ENCODE peak calls at places on chromosomes 13 and 19, in six cellular contexts. L, D, B, H, U and X are unnamed samples.

GRCh38 chr13:110017379-110017778 is 231.0 kb upstream of the IRS2 start:
- DNase-seq in B (no peak), D (peak; percentile 98), U (peak; percentile 86), L (no peak), H (no peak), X (no peak)

GRCh38 chr13:109715902-109716301 is 70.5 kb downstream of the IRS2 start:
- DNase-seq in D (no peak), L (peak; percentile 93), H (no peak), U (peak; percentile 49), B (no peak), X (no peak)

GRCh38 chr13:84445776-84446175 is 563.5 kb upstream of the SLITRK1 start:
- DNase-seq in L (no peak), H (no peak), U (peak; percentile 86), D (peak; percentile 90), B (no peak), X (no peak)

GRCh38 chr19:7916137-7916907 is 1.7 kb downstream of the TGFBR3L start:
- DNase-seq in H (no peak), L (no peak), B (peak; percentile 50), D (no peak), U (no peak), X (no peak)

GRCh38 chr19:56840452-56841193 is at the start of the genes PEG3 and ZIM2:
- DNase-seq in L (peak; percentile 91), D (no peak), H (peak; percentile 67), B (peak; percentile 48), U (no peak), X (peak; percentile 94)

GRCh38 chr13:21402586-21403307 is 56.4 kb downstream of the ZDHHC20 start:
- DNase-seq in B (no peak), D (peak; percentile 43), U (peak; percentile 56), L (peak; percentile 16), H (no peak), X (no peak)

GRCh38 chr19:31348416-31349159 is 648 bp downstream of the TSHZ3 start:
- DNase-seq in B (no peak), L (peak; percentile 30), H (peak; percentile 22), D (peak; percentile 55), U (peak; percentile 69), X (no peak)

GRCh38 chr13:24640752-24641151 is 39.5 kb upstream of the ATP12A start:
- DNase-seq in U (no peak), L (no peak), H (no peak), B (no peak), D (no peak), X (no peak)

GRCh38 chr13:110989331-110989730 is 74.5 kb upstream of the ANKRD10 start:
- DNase-seq in L (no peak), B (no peak), U (no peak), H (no peak), D (no peak), X (no peak)

GRCh38 chr19:51131780-51132680 is 7.3 kb downstream of the SIGLEC9 start:
- DNase-seq in L (peak; percentile 58), D (no peak), B (peak; percentile 31), H (peak; percentile 57), U (no peak), X (no peak)

GRCh38 chr13:24085662-24086061 is 74.9 kb upstream of the SPATA13 start:
- DNase-seq in D (no peak), B (no peak), U (no peak), H (no peak), L (no peak), X (no peak)

GRCh38 chr13:21014666-21015170 is 46.7 kb downstream of the LATS2 start:
- DNase-seq in D (peak; percentile 88), U (no peak), H (peak; percentile 49), B (no peak), L (peak; percentile 82), X (no peak)

GRCh38 chr19:40147338-40147692 is 43.9 kb upstream of the MAP3K10 start:
- DNase-seq in L (no peak), H (no peak), B (no peak), U (no peak), D (no peak), X (no peak)

GRCh38 chr19:36046443-36047050 is 7.5 kb downstream of the THAP8 start:
- DNase-seq in H (no peak), L (no peak), B (no peak), U (no peak), D (no peak), X (no peak)

GRCh38 chr19:29596885-29597525 is 9.1 kb upstream of the POP4 start:
- DNase-seq in U (no peak), H (no peak), B (no peak), D (no peak), L (no peak), X (no peak)

GRCh38 chr19:10797541-10798256 is 38.3 kb downstream of the TMED1 start:
- DNase-seq in H (no peak), B (no peak), U (no peak), L (no peak), D (no peak), X (peak; percentile 53)

DNA sequence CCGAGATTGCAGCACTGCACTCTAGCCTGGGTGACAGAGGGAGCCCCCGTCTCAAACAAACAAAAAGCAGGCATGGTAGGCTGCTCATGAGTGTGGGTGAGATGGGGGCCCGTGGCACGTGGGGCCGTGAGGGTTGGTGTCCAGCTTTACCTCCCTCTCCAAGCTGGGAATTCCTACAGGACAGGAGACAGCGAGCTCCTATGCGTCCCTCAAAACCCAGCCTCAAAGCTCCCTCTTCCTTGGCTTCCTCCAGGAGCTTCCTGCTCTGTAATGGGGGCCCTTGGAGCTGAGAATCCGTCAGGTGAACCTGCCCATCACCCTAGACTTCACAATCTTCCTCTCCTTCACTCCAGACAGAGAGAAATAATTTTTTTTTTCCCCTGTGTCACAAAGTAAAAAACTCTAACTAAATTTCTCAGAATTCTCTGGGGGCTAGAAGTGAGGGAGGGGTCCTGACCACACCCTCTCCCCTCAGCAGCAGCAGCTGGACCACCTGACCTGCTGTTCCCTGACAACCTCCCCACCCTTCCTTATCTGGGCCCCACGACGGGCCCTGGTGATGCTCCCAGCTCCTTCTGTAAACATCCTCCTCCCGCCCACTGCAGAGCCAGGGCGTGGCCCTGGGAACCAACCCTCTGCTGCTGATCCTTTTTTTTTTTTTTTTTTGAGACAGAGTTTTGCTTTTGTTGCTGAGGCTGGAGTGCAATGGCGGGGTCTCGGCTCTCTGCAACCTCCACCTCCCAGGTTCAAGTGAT is 22.1 kb upstream of the WDR18 start:
- DNase-seq in U (no peak), H (no peak), D (peak; percentile 36), B (peak; percentile 69), L (no peak), X (no peak)
- H3K27ac ChIP-seq in U (no peak overlapping the region), H (no peak overlapping the region), D (peak overlapping the region; percentile 58), B (no peak overlapping the region), L (no peak overlapping the region), X (no peak overlapping the region)

DNA sequence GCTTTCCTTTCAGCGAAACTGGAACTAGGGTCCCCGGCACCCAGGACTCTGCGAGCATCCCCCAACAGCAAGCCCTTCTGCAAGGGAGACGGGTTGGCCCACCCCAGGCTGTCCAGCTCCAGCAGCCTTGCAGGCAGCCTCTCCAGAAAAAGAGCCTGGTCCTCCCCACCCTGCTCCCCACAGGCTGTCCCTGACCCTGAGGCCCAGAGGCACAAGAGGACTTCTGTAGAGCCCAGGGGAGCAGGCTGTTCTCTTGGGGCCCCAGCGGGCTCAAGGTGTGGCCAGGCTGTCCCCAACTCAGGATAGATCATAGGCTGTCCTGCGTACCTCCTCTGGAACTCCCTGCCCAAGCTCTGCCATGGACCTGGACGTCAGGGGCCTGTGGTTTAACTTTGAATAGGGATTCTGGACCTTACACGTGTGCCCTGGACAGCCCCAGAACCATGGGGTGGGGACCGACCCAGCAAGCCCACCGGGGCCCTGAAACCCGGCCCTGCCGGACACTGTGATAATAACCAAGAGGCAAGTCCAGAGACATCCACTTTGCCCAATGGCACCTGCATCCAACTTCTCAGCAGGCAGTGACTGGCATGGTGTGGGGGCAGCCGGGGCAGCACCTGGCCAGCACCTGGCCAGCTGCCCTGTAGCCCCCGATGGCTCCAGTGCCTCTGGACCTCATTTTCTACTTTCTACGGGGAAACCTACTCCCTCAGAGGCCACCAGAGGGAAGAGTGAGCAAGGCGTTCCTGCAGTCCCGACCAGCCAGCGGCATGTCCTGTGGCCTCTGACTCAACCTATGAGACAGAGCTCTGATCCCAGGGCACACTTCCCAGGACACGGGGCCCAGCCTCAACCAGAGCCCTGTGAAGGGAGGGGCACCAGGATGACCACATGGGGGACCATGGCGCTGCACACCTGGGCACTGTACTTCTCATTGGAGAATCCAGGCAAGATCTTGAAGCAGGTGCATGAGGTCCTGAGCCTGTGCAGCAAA is 50.9 kb upstream of the TPM4 start:
- DNase-seq in U (peak; percentile 46), L (peak; percentile 69), H (no peak), B (peak; percentile 39), D (peak; percentile 36), X (no peak)
- TF ChIP-seq CTCF in U (peak; percentile 59), L (peak; percentile 32), H (no peak), B (peak; percentile 35), D (peak; percentile 58), X (no peak)

GRCh38 chr13:81596224-81596753 is 1255.4 kb upstream of the SPRY2 start:
- DNase-seq in U (no peak), D (no peak), B (no peak), L (no peak), H (no peak), X (no peak)

GRCh38 chr13:81597101-81597500 is 1256.2 kb upstream of the SPRY2 start:
- DNase-seq in B (no peak), L (no peak), U (no peak), D (no peak), H (no peak), X (no peak)

DNA sequence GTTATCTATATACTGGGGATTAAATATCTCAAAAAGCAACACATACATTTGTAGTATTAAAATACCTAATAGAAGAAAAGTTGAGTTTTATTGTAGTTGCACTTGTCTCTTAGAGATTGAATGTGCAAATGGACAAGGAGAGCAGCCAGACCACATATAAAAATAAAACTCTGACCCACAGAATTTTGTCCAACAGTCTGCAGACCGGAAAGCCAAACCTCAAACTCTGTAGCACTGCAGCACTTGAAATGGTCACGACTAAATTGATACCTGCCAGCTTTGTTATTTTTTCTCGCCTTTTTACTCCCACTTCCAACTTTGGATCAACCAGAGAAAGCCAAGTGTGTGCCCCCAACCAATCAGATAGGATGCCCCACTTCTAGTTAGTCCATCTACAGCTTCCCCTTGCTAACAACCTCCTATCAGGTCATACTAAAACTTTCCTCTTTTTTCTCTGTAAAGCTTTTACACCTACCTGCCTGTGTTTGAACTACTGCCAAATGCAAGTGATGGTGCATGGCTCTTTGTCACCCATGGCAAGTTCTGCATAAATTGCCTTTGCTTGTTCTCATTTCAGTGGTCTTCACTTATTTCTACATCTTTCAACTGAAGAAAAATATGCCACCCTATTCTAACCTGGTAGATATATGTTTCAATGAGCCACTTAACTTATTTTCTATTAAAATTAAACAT is 1250.7 kb upstream of the SPRY2 start:
- DNase-seq in L (no peak), D (no peak), H (no peak), U (no peak), B (no peak), X (no peak)
- H3K4me3 ChIP-seq in L (no peak overlapping the region), D (no peak overlapping the region), H (no peak overlapping the region), U (no peak overlapping the region), B (no peak overlapping the region), X (no peak overlapping the region)

DNA sequence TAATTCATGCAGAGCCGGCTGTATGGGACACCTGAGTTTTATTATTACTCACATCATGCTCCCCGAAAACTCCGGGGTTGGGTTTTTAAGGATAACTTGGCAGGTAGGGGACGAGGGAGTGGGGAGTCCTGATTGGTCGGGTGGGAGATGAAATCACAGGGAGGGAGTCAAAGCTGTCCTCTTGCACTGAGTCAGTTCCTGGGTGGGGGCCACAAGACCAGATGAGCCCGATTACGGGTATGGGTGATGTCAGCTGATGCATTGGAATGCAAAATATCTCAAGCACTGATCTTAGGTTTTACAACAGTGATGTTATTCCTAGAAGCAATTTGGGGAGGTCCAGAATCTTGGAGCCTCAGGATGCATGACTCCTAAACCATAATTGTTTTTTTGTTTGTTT is 18.6 kb upstream of the COG3 start:
- DNase-seq in U (peak; percentile 66), L (no peak), D (peak; percentile 71), H (no peak), B (no peak), X (no peak)
- H3K27ac ChIP-seq in U (no peak overlapping the region), L (no peak overlapping the region), D (no peak overlapping the region), H (no peak overlapping the region), B (no peak overlapping the region), X (no peak overlapping the region)